ENCODE peak calls at places on chromosome 20, in seven cellular contexts. O, W, Y, L, S, D and H are unnamed samples.

GRCh38 chr20:51129201-51129671 is 106.3 kb upstream of the KCNG1 start:
- DNase-seq in O (no peak), W (no peak), Y (no peak), L (no peak), S (no peak), D (no peak), H (no peak)

GRCh38 chr20:62892348-62893304 is 31.0 kb upstream of the TCFL5 start:
- DNase-seq in O (peak), W (no peak), Y (no peak), L (no peak), S (no peak), D (no peak), H (no peak)

GRCh38 chr20:10920396-10920795 is 246.6 kb upstream of the JAG1 start:
- DNase-seq in O (no peak), W (no peak), Y (no peak), L (no peak), S (no peak), D (no peak), H (no peak)

GRCh38 chr20:62696999-62697398 is 11.6 kb upstream of the NTSR1 start:
- DNase-seq in O (no peak), W (no peak), Y (peak), L (no peak), S (no peak), D (no peak), H (no peak)

GRCh38 chr20:46196990-46197389 is 78.9 kb downstream of the CD40 start:
- DNase-seq in O (no peak), W (no peak), Y (no peak), L (no peak), S (no peak), D (no peak), H (no peak)

GRCh38 chr20:23082846-23083552 is 3.1 kb downstream of the CD93 start:
- DNase-seq in O (no peak), W (no peak), Y (peak), L (peak), S (no peak), D (peak), H (no peak)

GRCh38 chr20:24986436-24987015 is 6.0 kb downstream of the APMAP start:
- DNase-seq in O (peak), W (no peak), Y (no peak), L (no peak), S (no peak), D (peak), H (no peak)

GRCh38 chr20:18679020-18679419 is 91.2 kb downstream of the DTD1 start:
- DNase-seq in O (peak), W (no peak), Y (no peak), L (no peak), S (no peak), D (no peak), H (no peak)

GRCh38 chr20:10541668-10542411 is 106.7 kb downstream of the SLX4IP start:
- DNase-seq in O (no peak), W (no peak), Y (no peak), L (no peak), S (no peak), D (no peak), H (no peak)

GRCh38 chr20:45254867-45255266 is 503 bp upstream of the SLPI start:
- DNase-seq in O (no peak), W (peak), Y (no peak), L (no peak), S (no peak), D (no peak), H (no peak)

GRCh38 chr20:8394308-8394945 is 262.4 kb downstream of the PLCB1 start:
- DNase-seq in O (no peak), W (peak), Y (no peak), L (no peak), S (no peak), D (no peak), H (no peak)

GRCh38 chr20:47663354-47664067 is 121.8 kb downstream of the SULF2 start:
- DNase-seq in O (peak), W (peak), Y (peak), L (peak), S (peak), D (peak), H (peak)